ENCODE peak calls at places on chromosomes 6 and 20, in seven cellular contexts. One of them, this sample, is unnamed. For H3K9me2, the result is how much of the 10 kb centered on the place peaks cover.

GRCh38 chr6:20708367-20709124 is 174.3 kb downstream of the CDKAL1 start:
- DNase-seq in hepatocyte: no peak
- DNase-seq in OCI-LY7: no peak
- DNase-seq in GM23248: no peak
- DNase-seq in MM.1S: no peak
- DNase-seq in GM23338: no peak
- DNase-seq in SK-N-SH: no peak
- DNase-seq in this sample: no peak

GRCh38 chr6:111522393-111523020 is 39.5 kb upstream of the REV3L start:
- DNase-seq in hepatocyte: no peak
- DNase-seq in OCI-LY7: no peak
- DNase-seq in GM23248: no peak
- DNase-seq in MM.1S: no peak
- DNase-seq in GM23338: no peak
- DNase-seq in SK-N-SH: no peak
- DNase-seq in this sample: no peak

GRCh38 chr6:30129818-30130679 is 5.9 kb upstream of the TRIM40 start:
- DNase-seq in hepatocyte: no peak
- DNase-seq in OCI-LY7: no peak
- DNase-seq in GM23248: no peak
- DNase-seq in MM.1S: no peak
- DNase-seq in GM23338: no peak
- DNase-seq in SK-N-SH: no peak
- DNase-seq in this sample: no peak

GRCh38 chr6:32973934-32974333 is 5.5 kb downstream of the BRD2 start:
- DNase-seq in hepatocyte: peak
- DNase-seq in OCI-LY7: peak
- DNase-seq in GM23248: peak
- DNase-seq in MM.1S: peak
- DNase-seq in GM23338: peak
- DNase-seq in SK-N-SH: peak
- DNase-seq in this sample: no peak

GRCh38 chr20:17691758-17692157 is 8.0 kb upstream of the BANF2 start:
- DNase-seq in hepatocyte: no peak
- DNase-seq in OCI-LY7: no peak
- DNase-seq in GM23248: no peak
- DNase-seq in MM.1S: no peak
- DNase-seq in GM23338: no peak
- DNase-seq in SK-N-SH: no peak
- DNase-seq in this sample: no peak

GRCh38 chr6:63923139-63923739 is 287.6 kb downstream of the PHF3 start:
- DNase-seq in hepatocyte: peak
- DNase-seq in OCI-LY7: peak
- DNase-seq in GM23248: peak
- DNase-seq in MM.1S: peak
- DNase-seq in GM23338: peak
- DNase-seq in SK-N-SH: peak
- DNase-seq in this sample: no peak

GRCh38 chr20:47019106-47019824 is 124.6 kb downstream of the EYA2 start:
- DNase-seq in hepatocyte: peak
- DNase-seq in OCI-LY7: no peak
- DNase-seq in GM23248: peak
- DNase-seq in MM.1S: no peak
- DNase-seq in GM23338: peak
- DNase-seq in SK-N-SH: peak
- DNase-seq in this sample: no peak

GRCh38 chr6:15184441-15184861 is 61.4 kb upstream of the JARID2 start:
- DNase-seq in hepatocyte: no peak
- DNase-seq in OCI-LY7: no peak
- DNase-seq in GM23248: peak
- DNase-seq in MM.1S: no peak
- DNase-seq in GM23338: no peak
- DNase-seq in SK-N-SH: no peak
- DNase-seq in this sample: no peak

GRCh38 chr20:2816583-2817340 is 598 bp downstream of the TMEM239 start:
- DNase-seq in hepatocyte: no peak
- DNase-seq in OCI-LY7: no peak
- DNase-seq in GM23248: no peak
- DNase-seq in MM.1S: no peak
- DNase-seq in GM23338: peak
- DNase-seq in SK-N-SH: peak
- DNase-seq in this sample: no peak

GRCh38 chr6:131600696-131601095 is 27.3 kb downstream of the MED23 start:
- DNase-seq in hepatocyte: no peak
- DNase-seq in OCI-LY7: no peak
- DNase-seq in GM23248: no peak
- DNase-seq in MM.1S: no peak
- DNase-seq in GM23338: no peak
- DNase-seq in SK-N-SH: no peak
- DNase-seq in this sample: no peak

GRCh38 chr6:38503032-38503784 is 136.5 kb downstream of the BTBD9 start:
- DNase-seq in hepatocyte: no peak
- DNase-seq in OCI-LY7: no peak
- DNase-seq in GM23248: no peak
- DNase-seq in MM.1S: no peak
- DNase-seq in GM23338: no peak
- DNase-seq in SK-N-SH: no peak
- DNase-seq in this sample: no peak

GRCh38 chr20:24965065-24965919 is 16.2 kb downstream of the CST7 start:
- DNase-seq in hepatocyte: no peak
- DNase-seq in OCI-LY7: no peak
- DNase-seq in GM23248: no peak
- DNase-seq in MM.1S: no peak
- DNase-seq in GM23338: no peak
- DNase-seq in SK-N-SH: no peak
- DNase-seq in this sample: no peak

GRCh38 chr6:19551611-19552010 is 285.6 kb upstream of the ID4 start:
- DNase-seq in hepatocyte: no peak
- DNase-seq in OCI-LY7: no peak
- DNase-seq in GM23248: no peak
- DNase-seq in MM.1S: no peak
- DNase-seq in GM23338: no peak
- DNase-seq in SK-N-SH: no peak
- DNase-seq in this sample: peak

GRCh38 chr6:95690328-95690727 is 113.0 kb downstream of the MANEA start:
- DNase-seq in hepatocyte: no peak
- DNase-seq in OCI-LY7: no peak
- DNase-seq in GM23248: peak
- DNase-seq in MM.1S: peak
- DNase-seq in GM23338: no peak
- DNase-seq in SK-N-SH: no peak
- DNase-seq in this sample: no peak

DNA sequence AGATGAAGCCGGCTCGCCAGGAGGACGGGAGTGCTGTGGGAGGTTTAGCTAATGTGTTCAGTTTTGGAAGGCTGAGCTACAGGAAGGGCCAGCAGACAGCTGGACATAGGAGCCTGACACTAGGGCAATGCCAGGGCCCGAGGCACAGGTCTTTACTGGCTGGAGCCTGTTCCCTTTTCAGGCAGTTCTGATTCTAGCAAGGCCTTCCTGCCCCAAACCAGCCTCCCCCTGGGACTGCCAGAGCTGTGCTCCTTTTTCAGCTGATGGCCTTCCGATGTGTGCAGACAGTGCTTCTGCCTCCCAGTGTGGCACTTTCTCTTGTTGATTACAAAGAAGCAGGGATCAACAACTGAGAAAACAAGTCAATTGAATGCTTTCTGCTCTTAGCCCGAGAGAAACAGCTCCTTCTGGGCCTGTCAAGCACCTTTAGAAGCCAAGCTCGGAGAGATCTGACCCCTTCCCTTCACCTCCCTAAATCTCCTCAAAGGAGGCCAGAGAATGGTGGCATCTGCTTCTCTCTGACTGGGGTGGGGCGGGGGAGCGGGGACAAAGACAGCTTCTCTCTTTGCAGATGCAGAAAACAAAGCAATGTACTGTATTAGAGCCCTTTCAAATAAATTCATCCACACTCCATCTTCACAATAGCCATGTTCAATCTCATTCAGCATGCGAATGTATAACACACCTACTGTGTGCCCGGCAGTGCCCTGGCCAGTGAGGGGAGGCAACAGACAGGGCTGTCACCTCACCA is 63.2 kb downstream of the RAB44 start:
- DNase-seq in hepatocyte: no peak
- DNase-seq in OCI-LY7: no peak
- DNase-seq in GM23248: no peak
- DNase-seq in MM.1S: no peak
- DNase-seq in GM23338: no peak
- DNase-seq in SK-N-SH: no peak
- DNase-seq in this sample: no peak
- H3K9me2 ChIP-seq in hepatocyte: under half
- H3K9me2 ChIP-seq in OCI-LY7: under half
- H3K9me2 ChIP-seq in GM23248: under half
- H3K9me2 ChIP-seq in MM.1S: under half
- H3K9me2 ChIP-seq in GM23338: under half
- H3K9me2 ChIP-seq in SK-N-SH: under half
- H3K9me2 ChIP-seq in this sample: under half

DNA sequence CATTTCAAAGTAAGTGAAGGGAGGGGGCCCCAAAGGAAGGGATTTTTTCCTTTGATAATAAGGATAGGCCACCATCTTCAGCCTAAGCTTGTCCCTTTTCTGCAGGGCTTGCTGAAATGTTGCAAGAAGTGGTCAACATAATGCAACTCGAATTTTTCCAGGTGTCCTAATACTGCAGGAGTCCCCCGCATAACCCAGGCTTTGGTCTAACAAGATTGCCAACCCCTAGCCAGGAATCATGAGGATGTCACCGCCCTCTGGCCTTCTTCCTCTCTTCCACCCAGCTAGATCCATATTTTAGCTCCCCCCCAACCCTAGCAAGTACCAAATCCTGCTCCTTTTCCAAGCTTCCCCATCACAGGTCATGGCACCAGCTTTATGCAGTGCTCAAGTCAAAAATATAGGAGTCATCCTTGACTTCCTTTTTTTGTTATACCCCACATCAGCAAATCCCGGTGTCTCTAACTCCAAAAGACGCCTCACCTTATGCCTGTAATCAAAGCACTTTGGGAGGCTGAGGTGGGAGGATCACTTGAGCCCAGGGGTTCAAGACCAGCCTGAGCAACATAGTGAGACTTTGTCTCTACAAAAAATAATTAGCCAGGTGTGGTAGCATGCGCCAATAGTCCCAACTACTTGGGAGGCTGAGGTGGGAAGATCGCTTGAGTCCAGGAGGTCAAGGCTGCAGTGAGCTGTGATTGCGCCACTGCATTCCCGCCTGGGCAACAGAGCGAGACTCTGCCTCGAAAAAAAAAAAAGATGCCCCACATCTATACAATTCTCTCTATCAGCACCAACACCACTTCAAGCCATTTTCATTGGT is 9.1 kb upstream of the PLTP start:
- DNase-seq in hepatocyte: no peak
- DNase-seq in OCI-LY7: no peak
- DNase-seq in GM23248: no peak
- DNase-seq in MM.1S: no peak
- DNase-seq in GM23338: no peak
- DNase-seq in SK-N-SH: no peak
- DNase-seq in this sample: no peak
- H2AFZ ChIP-seq in hepatocyte: no peak
- H2AFZ ChIP-seq in OCI-LY7: no peak
- H2AFZ ChIP-seq in GM23248: no peak
- H2AFZ ChIP-seq in MM.1S: no peak
- H2AFZ ChIP-seq in GM23338: peak
- H2AFZ ChIP-seq in SK-N-SH: no peak
- H2AFZ ChIP-seq in this sample: no peak

DNA sequence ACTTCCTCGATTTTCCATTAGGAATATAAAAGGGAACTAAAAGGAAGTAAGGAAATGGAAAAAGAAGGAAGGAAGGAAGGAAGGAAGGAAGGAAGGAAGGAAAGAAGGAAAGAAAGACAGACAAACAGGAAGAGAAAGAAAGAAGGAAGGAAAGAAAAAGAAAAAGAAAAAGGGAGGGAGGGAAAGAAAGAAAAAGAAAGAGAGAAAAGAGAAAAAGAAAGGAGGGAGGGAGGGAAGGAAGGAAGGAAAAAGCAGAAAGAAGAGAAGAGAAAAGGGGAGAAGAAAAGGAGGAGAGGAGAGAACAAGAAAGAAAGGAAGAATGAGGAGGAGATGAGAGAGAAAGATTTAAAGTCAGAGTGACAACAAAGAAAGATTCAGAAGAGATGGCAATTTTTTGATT is 724.5 kb downstream of the GRIK2 start:
- DNase-seq in hepatocyte: no peak
- DNase-seq in OCI-LY7: no peak
- DNase-seq in GM23248: no peak
- DNase-seq in MM.1S: no peak
- DNase-seq in GM23338: no peak
- DNase-seq in SK-N-SH: no peak
- DNase-seq in this sample: no peak
- H3K9me2 ChIP-seq in hepatocyte: under half
- H3K9me2 ChIP-seq in OCI-LY7: under half
- H3K9me2 ChIP-seq in GM23248: under half
- H3K9me2 ChIP-seq in MM.1S: under half
- H3K9me2 ChIP-seq in GM23338: under half
- H3K9me2 ChIP-seq in SK-N-SH: under half
- H3K9me2 ChIP-seq in this sample: under half

GRCh38 chr6:156866181-156866862 is 89.1 kb downstream of the ARID1B start:
- DNase-seq in hepatocyte: peak
- DNase-seq in OCI-LY7: peak
- DNase-seq in GM23248: no peak
- DNase-seq in MM.1S: peak
- DNase-seq in GM23338: no peak
- DNase-seq in SK-N-SH: no peak
- DNase-seq in this sample: no peak
- H2AFZ ChIP-seq in hepatocyte: no peak
- H2AFZ ChIP-seq in OCI-LY7: no peak
- H2AFZ ChIP-seq in GM23248: no peak
- H2AFZ ChIP-seq in MM.1S: no peak
- H2AFZ ChIP-seq in GM23338: no peak
- H2AFZ ChIP-seq in SK-N-SH: no peak
- H2AFZ ChIP-seq in this sample: no peak